ENCODE peak calls at places on chromosomes 4 and X, in ten cellular contexts. T is LHCN-M2; S is Caki2; I is GM12865; Y is DMS79 treated with DMSO at 0.1 percent for 48 hours; R is hypothalamus; D is myocyte; P is stimulated activated naive CD8-positive, alpha-beta T cell treated with anti-CD3 and anti-CD28 coated beads, Interleukin-15, Interleukin-2, amounts not matched to agents 100 U/mL and 50 U/mL, for 24 hours; B is T-cell; C is AG08395. M is an unnamed sample.

GRCh38 chrX:102840871-102841705 is 96.0 kb upstream of the RAB40AL start:
- DNase-seq in C (no peak), P (no peak), R (no peak), D (peak), B (no peak), I (peak), S (no peak), Y (no peak), T (peak), M (no peak)

GRCh38 chrX:102154900-102155805 is 624 bp downstream of the BEX5 start:
- DNase-seq in S (no peak), R (no peak), I (peak), T (no peak), C (no peak), B (no peak), Y (peak), P (peak), D (no peak), M (no peak)

GRCh38 chrX:2817036-2817435 is 11.7 kb upstream of the GYG2 start:
- DNase-seq in B (no peak), R (no peak), P (no peak), I (no peak), C (no peak), T (no peak), D (no peak), S (no peak), Y (no peak), M (no peak)

GRCh38 chr4:185794637-185795036 is 17.4 kb downstream of the SORBS2 start:
- DNase-seq in I (no peak), T (no peak), D (no peak), P (no peak), S (peak), C (no peak), B (no peak), Y (no peak), R (no peak), M (no peak)

GRCh38 chr4:168744021-168744420 is 247.2 kb downstream of the PALLD start:
- DNase-seq in B (no peak), D (no peak), C (no peak), Y (no peak), S (no peak), T (peak), R (no peak), I (no peak), P (no peak), M (no peak)

GRCh38 chrX:65581661-65582339 is 47.2 kb upstream of the LAS1L start:
- DNase-seq in T (peak), Y (peak), C (peak), R (peak), S (peak), B (peak), D (peak), I (peak), P (peak), M (peak)

GRCh38 chr4:48025005-48025404 is 8.4 kb downstream of the NIPAL1 start:
- DNase-seq in S (no peak), T (peak), P (no peak), D (no peak), C (no peak), Y (no peak), R (no peak), B (no peak), I (no peak), M (no peak)

GRCh38 chr4:25283948-25284347 is 28.6 kb upstream of the ZCCHC4 start:
- DNase-seq in B (no peak), I (no peak), Y (no peak), P (no peak), C (no peak), T (no peak), D (no peak), S (no peak), R (no peak), M (no peak)

GRCh38 chrX:104392350-104392749 is 137.6 kb upstream of the ESX1 start:
- DNase-seq in S (no peak), Y (no peak), R (no peak), C (no peak), P (no peak), B (no peak), T (no peak), D (no peak), I (no peak), M (no peak)

GRCh38 chrX:74492720-74493201 is 71.5 kb downstream of the SLC16A2 start:
- DNase-seq in R (no peak), C (no peak), Y (peak), S (no peak), T (peak), D (peak), I (peak), B (no peak), P (peak), M (no peak)

GRCh38 chr4:22389240-22389871 is 126.5 kb downstream of the ADGRA3 start:
- DNase-seq in Y (peak), S (peak), B (no peak), P (peak), C (peak), T (peak), R (no peak), I (peak), D (peak), M (no peak)

GRCh38 chrX:153379971-153380581 is 21.1 kb downstream of the PNMA6E start:
- DNase-seq in D (no peak), I (no peak), B (no peak), T (no peak), S (no peak), R (no peak), Y (peak), P (no peak), C (no peak), M (no peak)

GRCh38 chr4:8222609-8223391 is 23.7 kb downstream of the SH3TC1 start:
- DNase-seq in B (no peak), C (no peak), S (no peak), R (no peak), P (no peak), D (no peak), T (no peak), Y (no peak), I (no peak), M (no peak)

GRCh38 chr4:94135701-94136100 is 72.0 kb upstream of the SMARCAD1 start:
- DNase-seq in B (no peak), T (no peak), R (no peak), Y (no peak), C (no peak), D (no peak), I (no peak), S (no peak), P (no peak), M (no peak)

M was measured in DMS 273 treated with DMSO at 0.1 percent for 48 hours.